ENCODE peak calls at places on chromosomes 2 and 18, in four cellular contexts. One of them, this sample, is unnamed.

GRCh38 chr18:62720766-62721613 is 5.6 kb downstream of the PHLPP1 start:
- DNase-seq in GM12878: no peak
- DNase-seq in HepG2: no peak
- DNase-seq in H1: no peak
- DNase-seq in this sample: no peak

GRCh38 chr2:70983506-70984227 is 5.2 kb downstream of the ANKRD53 start:
- DNase-seq in GM12878: no peak
- DNase-seq in HepG2: no peak
- DNase-seq in H1: no peak
- DNase-seq in this sample: no peak

GRCh38 chr2:241762321-241762932 is 14.2 kb upstream of the GAL3ST2 start:
- DNase-seq in GM12878: no peak
- DNase-seq in HepG2: no peak
- DNase-seq in H1: no peak
- DNase-seq in this sample: peak

GRCh38 chr18:59912007-59912550 is 12.3 kb downstream of the PMAIP1 start:
- DNase-seq in GM12878: no peak
- DNase-seq in HepG2: no peak
- DNase-seq in H1: no peak
- DNase-seq in this sample: no peak

GRCh38 chr2:45669109-45669508 is 17.6 kb downstream of the PRKCE start:
- DNase-seq in GM12878: no peak
- DNase-seq in HepG2: no peak
- DNase-seq in H1: no peak
- DNase-seq in this sample: no peak

GRCh38 chr2:9473985-9474360 is 378 bp upstream of the IAH1 start:
- DNase-seq in GM12878: no peak
- DNase-seq in HepG2: no peak
- DNase-seq in H1: no peak
- DNase-seq in this sample: peak

GRCh38 chr18:37665346-37665745 is 99.7 kb upstream of the CELF4 start:
- DNase-seq in GM12878: no peak
- DNase-seq in HepG2: no peak
- DNase-seq in H1: no peak
- DNase-seq in this sample: no peak

GRCh38 chr2:38750011-38750792 is 959 bp downstream of the SRSF7 start:
- DNase-seq in GM12878: no peak
- DNase-seq in HepG2: no peak
- DNase-seq in H1: no peak
- DNase-seq in this sample: peak

GRCh38 chr18:60146220-60146960 is 226.2 kb downstream of the MC4R start:
- DNase-seq in GM12878: no peak
- DNase-seq in HepG2: no peak
- DNase-seq in H1: no peak
- DNase-seq in this sample: no peak

GRCh38 chr18:50706199-50706598 is 113.6 kb downstream of the MRO start:
- DNase-seq in GM12878: no peak
- DNase-seq in HepG2: no peak
- DNase-seq in H1: no peak
- DNase-seq in this sample: no peak

GRCh38 chr2:121360566-121361300 is 75.7 kb upstream of the TFCP2L1 start:
- DNase-seq in GM12878: no peak
- DNase-seq in HepG2: no peak
- DNase-seq in H1: no peak
- DNase-seq in this sample: no peak

GRCh38 chr2:238060096-238060541 is 682 bp upstream of the SCLY start:
- DNase-seq in GM12878: no peak
- DNase-seq in HepG2: no peak
- DNase-seq in H1: no peak
- DNase-seq in this sample: no peak

GRCh38 chr2:60483400-60483799 is 70.1 kb downstream of the BCL11A start:
- DNase-seq in GM12878: no peak
- DNase-seq in HepG2: no peak
- DNase-seq in H1: no peak
- DNase-seq in this sample: no peak

GRCh38 chr18:23386317-23386716 is 66.8 kb upstream of the RIOK3 start:
- DNase-seq in GM12878: no peak
- DNase-seq in HepG2: peak
- DNase-seq in H1: no peak
- DNase-seq in this sample: no peak

GRCh38 chr2:172403402-172403801 is 24.0 kb upstream of the ITGA6 start:
- DNase-seq in GM12878: no peak
- DNase-seq in HepG2: no peak
- DNase-seq in H1: no peak
- DNase-seq in this sample: no peak

GRCh38 chr18:13563390-13563805 is 163.0 kb downstream of the FAM210A start:
- DNase-seq in GM12878: no peak
- DNase-seq in HepG2: no peak
- DNase-seq in H1: no peak
- DNase-seq in this sample: no peak

GRCh38 chr18:23921716-23922285 is 92.8 kb upstream of the TTC39C start:
- DNase-seq in GM12878: no peak
- DNase-seq in HepG2: no peak
- DNase-seq in H1: no peak
- DNase-seq in this sample: no peak

GRCh38 chr18:79789901-79790885 is 7.5 kb upstream of the KCNG2 start:
- DNase-seq in GM12878: no peak
- DNase-seq in HepG2: no peak
- DNase-seq in H1: no peak
- DNase-seq in this sample: no peak

GRCh38 chr18:31447530-31448191 is at the start of gene DSG3:
- DNase-seq in GM12878: no peak
- DNase-seq in HepG2: no peak
- DNase-seq in H1: no peak
- DNase-seq in this sample: no peak

GRCh38 chr2:30334738-30335426 is 103.5 kb downstream of the LBH start:
- DNase-seq in GM12878: peak
- DNase-seq in HepG2: no peak
- DNase-seq in H1: no peak
- DNase-seq in this sample: peak

GRCh38 chr2:223952280-223952968 is 4.8 kb upstream of the MRPL44 start:
- DNase-seq in GM12878: no peak
- DNase-seq in HepG2: no peak
- DNase-seq in H1: no peak
- DNase-seq in this sample: no peak

GRCh38 chr2:51534176-51534575 is 502.2 kb upstream of the NRXN1 start:
- DNase-seq in GM12878: no peak
- DNase-seq in HepG2: no peak
- DNase-seq in H1: no peak
- DNase-seq in this sample: no peak

GRCh38 chr2:207239754-207240494 is 74.2 kb upstream of the KLF7 start:
- DNase-seq in GM12878: no peak
- DNase-seq in HepG2: no peak
- DNase-seq in H1: no peak
- DNase-seq in this sample: no peak

GRCh38 chr2:51013870-51014526 is 17.9 kb downstream of the NRXN1 start:
- DNase-seq in GM12878: no peak
- DNase-seq in HepG2: no peak
- DNase-seq in H1: no peak
- DNase-seq in this sample: peak

GRCh38 chr18:46414863-46415262 is 242.2 kb downstream of the LOXHD1 start:
- DNase-seq in GM12878: no peak
- DNase-seq in HepG2: no peak
- DNase-seq in H1: no peak
- DNase-seq in this sample: peak

GRCh38 chr18:2716394-2717326 is 61.1 kb downstream of the SMCHD1 start:
- DNase-seq in GM12878: no peak
- DNase-seq in HepG2: no peak
- DNase-seq in H1: no peak
- DNase-seq in this sample: no peak

GRCh38 chr2:212421571-212422334 is 116.8 kb downstream of the ERBB4 start:
- DNase-seq in GM12878: no peak
- DNase-seq in HepG2: no peak
- DNase-seq in H1: no peak
- DNase-seq in this sample: no peak

GRCh38 chr2:130819226-130819914 is 17.3 kb upstream of the ARHGEF4 start:
- DNase-seq in GM12878: no peak
- DNase-seq in HepG2: no peak
- DNase-seq in H1: no peak
- DNase-seq in this sample: no peak

GRCh38 chr2:78541451-78542267 is 483.8 kb upstream of the REG3G start:
- DNase-seq in GM12878: no peak
- DNase-seq in HepG2: peak
- DNase-seq in H1: no peak
- DNase-seq in this sample: no peak

GRCh38 chr2:233832414-233832813 is 21.9 kb downstream of the HJURP start:
- DNase-seq in GM12878: no peak
- DNase-seq in HepG2: no peak
- DNase-seq in H1: no peak
- DNase-seq in this sample: no peak

GRCh38 chr2:233832869-233833812 is 21.2 kb downstream of the HJURP start:
- DNase-seq in GM12878: no peak
- DNase-seq in HepG2: peak
- DNase-seq in H1: peak
- DNase-seq in this sample: peak

GRCh38 chr2:233830111-233830760 is 24.1 kb downstream of the HJURP start:
- DNase-seq in GM12878: no peak
- DNase-seq in HepG2: no peak
- DNase-seq in H1: no peak
- DNase-seq in this sample: no peak

GRCh38 chr2:233831011-233831721 is 23.2 kb downstream of the HJURP start:
- DNase-seq in GM12878: no peak
- DNase-seq in HepG2: no peak
- DNase-seq in H1: no peak
- DNase-seq in this sample: peak

GRCh38 chr2:233831861-233832260 is 22.5 kb downstream of the HJURP start:
- DNase-seq in GM12878: no peak
- DNase-seq in HepG2: no peak
- DNase-seq in H1: no peak
- DNase-seq in this sample: no peak
- TF ChIP-seq TCF12 in GM12878: no peak
- TF ChIP-seq TCF12 in HepG2: no peak
- TF ChIP-seq TCF12 in H1: no peak
- TF ChIP-seq TCF12 in this sample: no peak

DNA sequence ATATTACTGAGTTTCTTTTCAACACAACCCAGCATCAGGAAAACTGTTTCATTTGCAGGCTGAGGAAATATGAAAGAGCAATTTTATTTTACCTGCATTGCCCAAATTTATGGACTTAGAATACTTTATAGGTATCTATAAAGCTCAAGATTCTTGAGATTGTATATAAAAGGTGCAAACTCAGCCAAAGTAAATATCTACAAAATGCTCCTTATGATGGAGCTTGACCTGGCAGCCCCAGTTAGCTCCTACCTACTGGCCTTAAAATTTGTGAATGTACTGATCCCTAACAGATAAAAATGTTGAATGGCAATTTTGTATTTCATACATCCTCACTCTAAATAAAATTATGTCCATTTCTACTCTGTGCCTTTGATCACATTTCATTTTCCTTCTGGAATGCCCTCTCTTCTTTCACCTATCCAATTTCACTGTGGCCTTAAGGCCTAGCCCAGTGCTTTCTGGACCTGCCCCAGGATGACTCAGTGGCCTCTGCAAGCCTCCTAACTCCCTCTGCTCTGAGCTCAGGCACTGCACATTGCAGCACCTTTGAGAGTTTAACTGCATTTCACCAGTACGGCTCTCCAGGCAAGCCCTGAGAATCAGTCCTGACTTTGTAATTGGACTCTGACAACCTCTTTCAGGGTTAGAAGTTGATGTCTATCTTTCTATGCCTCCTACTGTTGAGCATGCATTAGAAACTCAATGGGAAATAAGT is 126.0 kb downstream of the ANTXR1 start:
- DNase-seq in GM12878: no peak
- DNase-seq in HepG2: no peak
- DNase-seq in H1: no peak
- DNase-seq in this sample: no peak
- TF ChIP-seq TCF12 in GM12878: no peak
- TF ChIP-seq TCF12 in HepG2: no peak
- TF ChIP-seq TCF12 in H1: no peak
- TF ChIP-seq TCF12 in this sample: peak

DNA sequence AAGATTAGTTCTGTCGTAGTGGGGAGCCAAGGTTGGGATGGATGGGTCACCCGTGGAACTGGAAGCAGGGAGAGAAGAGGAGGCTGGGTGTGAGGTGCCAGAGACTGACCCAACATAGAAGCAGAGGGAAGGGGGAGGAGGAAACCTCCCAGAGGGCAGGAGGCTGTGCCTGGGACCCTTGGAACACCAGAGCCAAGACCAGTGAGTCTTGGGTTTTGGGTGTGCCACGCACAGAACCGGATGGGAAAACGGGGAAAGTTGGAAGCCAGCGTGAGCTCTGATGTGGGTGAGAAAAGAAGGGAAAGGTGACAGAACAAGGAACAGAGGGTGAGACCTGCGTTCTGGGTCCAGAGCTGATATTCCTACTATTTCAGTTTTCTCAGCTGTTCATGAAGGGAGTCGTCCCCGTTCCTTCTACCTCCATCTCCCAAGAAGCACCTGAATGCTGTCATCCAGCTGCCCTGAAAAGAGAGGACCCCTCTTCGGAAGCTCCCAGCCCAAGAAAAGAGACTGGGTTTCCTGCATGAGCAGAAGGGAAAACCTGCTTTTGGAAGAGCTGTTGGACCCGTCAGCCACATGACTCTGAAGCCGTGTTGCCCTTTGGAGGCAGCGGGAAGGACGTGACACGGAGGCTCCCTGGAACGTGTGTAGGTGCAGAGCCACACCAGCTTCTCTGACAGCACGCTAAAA is 250.1 kb downstream of the NDUFA10 start:
- DNase-seq in GM12878: no peak
- DNase-seq in HepG2: no peak
- DNase-seq in H1: no peak
- DNase-seq in this sample: no peak
- TF ChIP-seq TCF12 in GM12878: no peak
- TF ChIP-seq TCF12 in HepG2: no peak
- TF ChIP-seq TCF12 in H1: no peak
- TF ChIP-seq TCF12 in this sample: no peak

GRCh38 chr2:54901224-54901986 is 148.8 kb downstream of the RTN4 start:
- DNase-seq in GM12878: no peak
- DNase-seq in HepG2: no peak
- DNase-seq in H1: no peak
- DNase-seq in this sample: no peak
- TF ChIP-seq TCF12 in GM12878: no peak
- TF ChIP-seq TCF12 in HepG2: no peak
- TF ChIP-seq TCF12 in H1: no peak
- TF ChIP-seq TCF12 in this sample: no peak

DNA sequence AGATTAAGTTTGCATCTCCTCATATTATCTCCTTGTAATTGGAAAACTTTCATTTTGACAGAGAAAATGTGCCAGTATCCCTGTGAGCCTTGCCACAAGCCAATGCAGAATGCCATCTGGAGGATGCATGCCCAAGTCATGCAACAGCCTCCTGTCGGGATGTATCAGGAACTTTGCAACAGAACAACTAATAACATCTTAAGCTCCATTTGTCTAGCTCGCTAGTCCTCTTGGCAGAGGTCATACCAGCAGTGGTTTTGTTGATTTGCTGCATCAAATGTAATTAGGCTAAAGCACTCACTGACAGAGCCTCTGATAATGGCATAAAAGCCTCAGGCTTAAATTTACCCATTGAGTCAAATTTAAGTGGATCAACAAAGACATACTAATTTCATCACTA is 125.8 kb downstream of the UBE2E3 start:
- DNase-seq in GM12878: no peak
- DNase-seq in HepG2: no peak
- DNase-seq in H1: no peak
- DNase-seq in this sample: peak
- TF ChIP-seq TCF12 in GM12878: no peak
- TF ChIP-seq TCF12 in HepG2: no peak
- TF ChIP-seq TCF12 in H1: no peak
- TF ChIP-seq TCF12 in this sample: peak

GRCh38 chr2:240626531-240627300 is 1.4 kb downstream of the GPR35 start:
- DNase-seq in GM12878: no peak
- DNase-seq in HepG2: peak
- DNase-seq in H1: no peak
- DNase-seq in this sample: peak
- TF ChIP-seq TCF12 in GM12878: no peak
- TF ChIP-seq TCF12 in HepG2: peak
- TF ChIP-seq TCF12 in H1: no peak
- TF ChIP-seq TCF12 in this sample: no peak